ENCODE peak calls at places on chromosome 19, in seven cellular contexts. J is epithelial cell of esophagus; X is Karpas-422; S is lower leg skin; G is CD8-positive, alpha-beta memory T cell; M is AG09309; P is HL-60. K is an unnamed sample.

GRCh38 chr19:40612831-40613668 is 11.9 kb downstream of the LTBP4 start:
- DNase-seq in J (peak), G (peak), P (no peak), S (peak), M (no peak), X (peak), K (no peak)

GRCh38 chr19:13441810-13442512 is 64.3 kb downstream of the CACNA1A start:
- DNase-seq in G (peak), P (peak), X (peak), M (no peak), S (no peak), J (peak), K (peak)

GRCh38 chr19:17948474-17948966 is 15.7 kb downstream of the CCDC124 start:
- DNase-seq in P (no peak), J (no peak), S (no peak), G (no peak), X (no peak), M (no peak), K (no peak)

GRCh38 chr19:23996549-23996948 is 81.9 kb downstream of the ZNF726 start:
- DNase-seq in J (no peak), M (no peak), P (no peak), X (peak), G (no peak), S (no peak), K (peak)

GRCh38 chr19:56107626-56108351 is 13.3 kb downstream of the ZNF787 start:
- DNase-seq in P (no peak), G (no peak), J (no peak), M (no peak), X (no peak), S (no peak), K (no peak)

GRCh38 chr19:48290341-48290922 is 20.6 kb downstream of the ZNF114 start:
- DNase-seq in X (no peak), P (no peak), M (no peak), G (no peak), J (peak), S (no peak), K (no peak)

GRCh38 chr19:6066661-6067646 is 43.3 kb downstream of the RFX2 start:
- DNase-seq in J (peak), G (no peak), S (peak), X (no peak), P (peak), M (peak), K (no peak)

GRCh38 chr19:5333581-5334365 is 6.8 kb downstream of the PTPRS start:
- DNase-seq in S (no peak), J (no peak), X (no peak), M (no peak), G (no peak), P (no peak), K (no peak)

GRCh38 chr19:4694211-4694987 is 24.3 kb upstream of the MYDGF start:
- DNase-seq in G (no peak), X (no peak), S (peak), M (peak), J (peak), P (no peak), K (no peak)

GRCh38 chr19:48113190-48113917 is 2.7 kb upstream of the PLA2G4C start:
- DNase-seq in P (no peak), J (peak), G (no peak), S (no peak), X (no peak), M (no peak), K (no peak)

GRCh38 chr19:34345934-34346333 is 19.1 kb upstream of the GPI start:
- DNase-seq in X (peak), M (no peak), S (no peak), P (peak), G (peak), J (peak), K (peak)

GRCh38 chr19:11323601-11324078 is 15.8 kb downstream of the RAB3D start:
- DNase-seq in P (no peak), G (no peak), S (no peak), J (no peak), X (no peak), M (no peak), K (no peak)
- H3K4me3 ChIP-seq in P (no peak), G (no peak), S (no peak), J (no peak), X (no peak), M (no peak), K (peak)

DNA sequence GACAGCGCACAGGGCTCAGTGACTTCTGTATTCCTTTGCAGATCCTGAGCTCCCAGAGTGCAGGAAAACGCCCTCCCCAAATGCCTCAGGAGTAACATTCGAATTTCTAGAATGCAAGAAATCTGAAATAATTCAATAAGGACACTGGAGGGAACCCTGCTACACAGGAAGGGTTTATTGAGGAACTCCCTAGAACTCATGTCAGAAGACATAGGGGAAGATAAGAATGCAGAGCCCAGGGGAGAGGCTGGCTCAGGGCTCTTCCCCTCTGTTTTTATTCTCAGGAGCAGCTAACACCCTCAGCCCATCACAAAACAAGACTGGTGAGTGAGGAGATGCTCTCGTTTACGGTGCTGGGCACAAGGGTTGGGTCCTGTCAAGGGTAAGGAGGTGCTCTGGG is 6.8 kb downstream of the LILRA1 start:
- DNase-seq in J (no peak), P (no peak), X (no peak), G (no peak), S (no peak), M (no peak), K (no peak)
- H3K4me3 ChIP-seq in J (no peak), P (no peak), X (no peak), G (no peak), S (no peak), M (no peak), K (no peak)

DNA sequence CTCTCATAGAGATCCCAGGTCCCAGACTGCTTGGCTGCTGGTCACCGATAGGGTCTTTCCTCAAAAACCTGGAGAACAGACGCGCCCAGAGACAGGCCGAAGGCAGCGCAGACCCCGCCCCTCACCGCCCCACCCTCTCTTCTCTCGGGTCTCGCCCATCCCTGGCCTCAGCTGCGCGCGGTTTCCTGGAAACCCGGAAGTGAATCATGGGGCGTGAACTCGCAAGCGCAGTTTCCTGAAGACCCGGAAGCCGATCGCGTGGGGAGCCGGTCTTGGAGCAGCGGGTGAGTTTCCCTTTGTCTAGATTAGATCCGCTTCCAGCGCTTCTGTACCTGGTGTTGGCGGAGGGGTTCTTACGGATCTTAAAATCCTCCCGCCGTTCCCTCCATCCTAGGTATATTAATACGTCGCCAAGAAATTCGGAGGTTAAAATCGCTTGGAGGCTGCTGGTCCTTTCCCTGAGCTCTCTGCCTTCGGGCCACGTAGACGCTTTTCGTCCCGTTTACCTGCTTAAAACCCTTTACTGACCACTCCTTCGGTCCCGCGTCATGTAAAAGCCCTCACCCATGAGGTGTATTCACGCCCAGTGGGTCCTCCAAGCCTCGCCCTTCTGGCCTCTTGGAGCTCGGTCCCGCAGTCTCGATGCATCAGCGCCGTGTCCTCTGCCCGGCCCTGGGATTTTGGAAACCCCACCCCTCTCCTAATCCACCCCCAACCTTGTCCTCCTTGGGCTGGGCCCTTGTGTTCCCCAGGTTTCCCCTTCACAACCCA is at the start of gene ZNF578:
- DNase-seq in S (peak), X (no peak), P (peak), J (peak), G (peak), M (peak), K (no peak)
- H3K4me3 ChIP-seq in S (peak), X (no peak), P (peak), J (peak), G (peak), M (peak), K (no peak)

GRCh38 chr19:3026768-3027167 is 2.3 kb downstream of the TLE2 start:
- DNase-seq in P (no peak), S (no peak), X (no peak), M (no peak), G (no peak), J (no peak), K (no peak)

GRCh38 chr19:3027292-3027691 is 1.8 kb downstream of the TLE2 start:
- DNase-seq in M (no peak), P (no peak), G (no peak), X (no peak), S (no peak), J (no peak), K (no peak)

GRCh38 chr19:3025516-3025890 is 3.6 kb downstream of the TLE2 start:
- DNase-seq in G (no peak), M (no peak), J (no peak), P (no peak), S (no peak), X (no peak), K (no peak)

GRCh38 chr19:3024509-3024869 is 4.6 kb downstream of the TLE2 start:
- DNase-seq in S (no peak), M (no peak), G (no peak), P (no peak), J (peak), X (no peak), K (no peak)

GRCh38 chr19:3024870-3025515 is 4.1 kb downstream of the TLE2 start:
- DNase-seq in P (no peak), X (no peak), M (no peak), G (no peak), S (no peak), J (no peak), K (no peak)
- H3K4me3 ChIP-seq in P (no peak), X (no peak), M (no peak), G (no peak), S (no peak), J (no peak), K (no peak)

GRCh38 chr19:1089891-1090290 is 5.3 kb downstream of the POLR2E start:
- DNase-seq in X (peak), P (no peak), S (no peak), M (no peak), G (peak), J (no peak), K (no peak)

GRCh38 chr19:1086618-1087017 is 8.6 kb downstream of the POLR2E start:
- DNase-seq in J (no peak), S (no peak), P (no peak), X (no peak), G (no peak), M (no peak), K (no peak)

GRCh38 chr19:1087813-1088418 is 7.3 kb downstream of the POLR2E start:
- DNase-seq in J (no peak), X (peak), P (peak), G (peak), S (no peak), M (no peak), K (no peak)

GRCh38 chr19:1089126-1089771 is 5.9 kb downstream of the POLR2E start:
- DNase-seq in X (no peak), J (no peak), S (no peak), P (no peak), M (no peak), G (no peak), K (no peak)

DNA sequence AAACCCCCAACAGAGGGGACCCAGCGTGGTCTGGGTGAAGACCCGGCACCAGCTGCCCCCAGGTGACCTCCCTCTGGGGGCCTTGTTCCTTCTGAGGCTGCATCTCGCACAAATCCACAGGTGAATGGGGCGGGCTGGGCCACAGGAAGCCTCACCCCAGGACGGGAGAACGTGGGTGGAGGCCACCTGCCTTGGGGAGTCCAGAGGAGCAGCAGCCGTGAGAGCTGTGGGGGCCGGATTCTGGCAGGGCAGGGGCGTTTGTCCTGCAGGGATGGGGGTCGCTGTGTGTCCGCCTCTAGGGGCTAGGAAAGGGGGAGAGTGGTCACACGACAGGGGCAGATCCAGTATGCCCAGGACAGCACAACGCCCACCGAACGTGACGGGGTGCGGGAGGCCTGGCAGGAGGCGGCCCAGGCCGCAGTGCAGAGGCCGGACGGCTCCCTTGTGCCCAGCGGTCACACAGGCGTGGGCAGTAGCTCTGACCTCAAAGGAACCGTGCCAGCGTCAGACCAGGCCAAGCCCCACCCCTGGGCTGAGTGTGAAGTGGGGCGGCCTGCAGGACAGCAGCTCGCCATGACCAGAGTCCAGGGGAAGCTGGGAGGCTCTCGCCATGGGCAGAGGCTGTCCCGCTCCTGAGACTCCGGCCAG is 6.6 kb downstream of the POLR2E start:
- DNase-seq in S (no peak), M (no peak), G (peak), J (no peak), P (no peak), X (no peak), K (no peak)
- H3K4me3 ChIP-seq in S (no peak), M (no peak), G (no peak), J (no peak), P (no peak), X (no peak), K (no peak)

DNA sequence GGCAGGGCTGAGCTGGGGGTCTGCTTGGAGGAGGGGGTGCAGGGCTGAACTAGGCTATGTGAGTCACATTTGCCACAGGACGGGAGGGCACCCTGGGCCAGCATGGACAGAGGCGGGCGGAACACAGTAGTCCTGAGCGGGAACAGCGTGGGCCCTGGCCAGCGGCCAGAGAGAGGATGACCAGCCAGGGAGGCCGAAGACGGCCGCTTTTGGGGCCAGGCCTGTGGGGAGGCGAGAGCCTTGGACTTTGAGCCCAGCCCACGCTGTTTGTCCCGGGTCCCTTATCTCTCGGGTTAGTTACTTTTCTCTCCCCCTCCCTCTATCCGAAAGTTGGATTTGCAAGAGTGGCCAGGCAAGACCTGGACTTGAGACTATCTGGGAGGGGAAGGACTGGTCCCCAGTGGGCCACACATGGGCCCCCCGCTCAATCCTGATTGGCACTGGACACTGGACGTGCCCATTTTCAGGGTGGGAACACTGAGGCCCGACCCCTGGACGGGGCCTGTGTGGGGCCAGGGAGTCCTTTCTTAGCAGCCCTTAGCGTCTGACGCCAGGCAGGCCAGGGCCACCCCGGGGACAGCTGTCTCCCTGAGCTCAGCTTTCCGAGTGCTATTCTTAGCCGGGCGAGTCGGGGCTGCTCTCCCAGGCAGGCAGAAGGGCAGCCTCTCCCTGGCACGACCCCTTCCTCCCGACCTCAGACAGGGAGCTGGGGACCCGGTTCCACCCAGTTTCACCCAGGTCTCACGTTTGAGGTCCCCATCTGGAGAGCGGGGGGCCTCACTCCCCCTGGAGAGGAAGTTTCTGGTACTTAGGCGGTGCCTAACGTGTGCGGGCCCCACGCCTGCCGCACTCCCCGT is 833 bp downstream of the GAMT start:
- DNase-seq in M (no peak), P (no peak), X (peak), J (no peak), S (no peak), G (no peak), K (no peak)
- H3K4me3 ChIP-seq in M (peak), P (peak), X (peak), J (peak), S (peak), G (peak), K (peak)

DNA sequence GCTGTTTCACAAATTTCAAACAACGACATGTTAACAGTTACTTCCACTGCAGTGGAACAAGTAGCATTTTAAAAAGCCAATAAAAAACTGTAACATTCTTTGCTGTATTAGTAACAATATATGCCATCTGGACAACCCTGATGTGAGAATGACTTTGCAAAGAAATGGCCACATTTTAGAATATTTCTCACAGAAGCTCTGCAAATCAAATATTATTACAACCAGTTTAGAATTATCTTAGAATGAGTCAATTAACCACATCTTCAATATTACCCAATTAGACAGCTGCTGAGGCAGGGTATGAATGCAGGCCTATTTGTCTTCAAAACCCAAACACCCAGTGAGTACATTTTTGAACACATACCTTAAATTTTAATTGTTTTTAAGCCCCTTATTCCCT is 3.2 kb downstream of the ZNF699 start:
- DNase-seq in M (peak), S (no peak), J (peak), G (no peak), X (no peak), P (no peak), K (no peak)
- H3K4me3 ChIP-seq in M (no peak), S (no peak), J (no peak), G (no peak), X (no peak), P (no peak), K (no peak)

DNA sequence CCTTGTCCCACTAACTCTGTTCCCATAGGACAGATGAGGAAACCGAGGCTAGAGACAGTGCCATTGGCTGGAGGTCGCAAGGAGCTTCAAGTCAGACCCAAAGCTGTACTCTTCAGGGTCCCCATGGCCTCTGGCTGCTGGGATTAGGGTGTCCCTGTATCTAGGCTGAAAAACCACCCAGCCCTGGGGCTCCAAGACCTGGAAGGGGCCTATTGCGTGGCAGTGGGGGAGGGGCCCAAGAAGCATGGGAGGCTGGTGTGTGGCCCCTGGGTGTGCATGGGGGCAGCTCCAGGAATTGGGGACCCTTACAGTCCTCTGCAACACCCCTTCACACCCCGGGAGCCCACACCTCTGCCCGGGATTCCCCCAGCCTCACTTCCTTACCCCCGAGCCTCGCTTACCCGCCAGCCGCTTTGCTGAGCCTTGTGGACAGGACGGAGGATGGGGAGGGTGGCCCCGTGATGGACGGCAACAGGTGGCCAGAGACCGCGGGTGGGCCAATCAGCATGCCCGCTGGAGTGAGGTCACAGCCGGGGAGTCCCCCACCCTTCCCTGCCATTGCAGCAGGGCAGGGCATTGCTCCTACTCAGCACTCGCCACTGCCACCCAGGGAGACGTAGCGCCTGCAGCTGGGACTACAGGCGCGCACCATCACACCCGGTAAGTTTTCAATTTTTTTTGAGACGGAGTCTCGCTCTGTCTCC is at the start of gene JSRP1:
- DNase-seq in M (no peak), J (no peak), S (no peak), X (no peak), G (no peak), P (no peak), K (no peak)
- H3K4me3 ChIP-seq in M (no peak), J (no peak), S (no peak), X (no peak), G (no peak), P (no peak), K (no peak)

GRCh38 chr19:49790866-49791265 is 22.2 kb downstream of the FUZ start:
- DNase-seq in M (no peak), G (no peak), P (no peak), J (no peak), X (no peak), S (no peak), K (no peak)
- H3K4me3 ChIP-seq in M (no peak), G (no peak), P (no peak), J (no peak), X (no peak), S (no peak), K (no peak)